ENCODE peak calls at places on chromosome 12, in four cellular contexts. One of them, this sample, is unnamed.

GRCh38 chr12:108811411-108812185 is 45.8 kb downstream of the SSH1 start:
- DNase-seq in WTC11: no peak
- DNase-seq in K562: no peak
- DNase-seq in GM12878: no peak
- DNase-seq in this sample: no peak

GRCh38 chr12:46523863-46524770 is 151.5 kb upstream of the SLC38A2 start:
- DNase-seq in WTC11: no peak
- DNase-seq in K562: peak; percentile 56
- DNase-seq in GM12878: no peak
- DNase-seq in this sample: peak; percentile 92

GRCh38 chr12:6820171-6820570 is 1.4 kb upstream of the GPR162 start:
- DNase-seq in WTC11: no peak
- DNase-seq in K562: no peak
- DNase-seq in GM12878: no peak
- DNase-seq in this sample: no peak

GRCh38 chr12:62848418-62848817 is 86.5 kb downstream of the PPM1H start:
- DNase-seq in WTC11: no peak
- DNase-seq in K562: no peak
- DNase-seq in GM12878: peak; percentile 3
- DNase-seq in this sample: no peak

GRCh38 chr12:49637401-49637800 is 14.0 kb downstream of the PRPF40B start:
- DNase-seq in WTC11: no peak
- DNase-seq in K562: no peak
- DNase-seq in GM12878: no peak
- DNase-seq in this sample: no peak

GRCh38 chr12:76080729-76081415 is 3.6 kb downstream of the NAP1L1 start:
- DNase-seq in WTC11: peak; percentile 28
- DNase-seq in K562: peak; percentile 41
- DNase-seq in GM12878: no peak
- DNase-seq in this sample: peak; percentile 4

GRCh38 chr12:122871851-122872785 is 23.8 kb downstream of the VPS37B start:
- DNase-seq in WTC11: peak; percentile 99
- DNase-seq in K562: no peak
- DNase-seq in GM12878: peak; percentile 52
- DNase-seq in this sample: no peak

GRCh38 chr12:68034567-68034966 is 45.3 kb downstream of the IFNG-AS1 start:
- DNase-seq in WTC11: no peak
- DNase-seq in K562: no peak
- DNase-seq in GM12878: no peak
- DNase-seq in this sample: no peak

GRCh38 chr12:13562915-13563742 is 366.6 kb downstream of the EMP1 start:
- DNase-seq in WTC11: no peak
- DNase-seq in K562: no peak
- DNase-seq in GM12878: no peak
- DNase-seq in this sample: no peak

GRCh38 chr12:32229971-32230606 is 123.4 kb downstream of the BICD1 start:
- DNase-seq in WTC11: no peak
- DNase-seq in K562: no peak
- DNase-seq in GM12878: no peak
- DNase-seq in this sample: no peak

GRCh38 chr12:105761075-105761474 is 377.7 kb downstream of the NUAK1 start:
- DNase-seq in WTC11: no peak
- DNase-seq in K562: no peak
- DNase-seq in GM12878: no peak
- DNase-seq in this sample: no peak

GRCh38 chr12:78181544-78182162 is 351.0 kb downstream of the NAV3 start:
- DNase-seq in WTC11: peak; percentile 23
- DNase-seq in K562: no peak
- DNase-seq in GM12878: no peak
- DNase-seq in this sample: peak; percentile 2

GRCh38 chr12:14216405-14217294 is 148.8 kb upstream of the ATF7IP start:
- DNase-seq in WTC11: no peak
- DNase-seq in K562: no peak
- DNase-seq in GM12878: no peak
- DNase-seq in this sample: no peak

GRCh38 chr12:69239922-69240624 is 704 bp downstream of the CPSF6 start:
- DNase-seq in WTC11: peak; percentile 60
- DNase-seq in K562: no peak
- DNase-seq in GM12878: no peak
- DNase-seq in this sample: no peak

GRCh38 chr12:5648692-5649338 is 216.9 kb downstream of the NTF3 start:
- DNase-seq in WTC11: peak; percentile 48
- DNase-seq in K562: peak; percentile 11
- DNase-seq in GM12878: no peak
- DNase-seq in this sample: peak; percentile 27

GRCh38 chr12:131159660-131160059 is 206.0 kb downstream of the ADGRD1 start:
- DNase-seq in WTC11: no peak
- DNase-seq in K562: no peak
- DNase-seq in GM12878: no peak
- DNase-seq in this sample: peak; percentile 13

GRCh38 chr12:70788774-70789173 is 131.8 kb downstream of the PTPRR start:
- DNase-seq in WTC11: no peak
- DNase-seq in K562: no peak
- DNase-seq in GM12878: no peak
- DNase-seq in this sample: no peak

GRCh38 chr12:96882862-96883261 is 24.2 kb upstream of the NEDD1 start:
- DNase-seq in WTC11: no peak
- DNase-seq in K562: no peak
- DNase-seq in GM12878: no peak
- DNase-seq in this sample: no peak

GRCh38 chr12:68259318-68259940 is 6.0 kb upstream of the IL22 start:
- DNase-seq in WTC11: no peak
- DNase-seq in K562: no peak
- DNase-seq in GM12878: peak; percentile 24
- DNase-seq in this sample: no peak

GRCh38 chr12:68406134-68406576 is 74.0 kb upstream of the MDM1 start:
- DNase-seq in WTC11: peak; percentile 18
- DNase-seq in K562: no peak
- DNase-seq in GM12878: no peak
- DNase-seq in this sample: peak; percentile 10

GRCh38 chr12:66668311-66668710 is 10.6 kb downstream of the GRIP1 start:
- DNase-seq in WTC11: no peak
- DNase-seq in K562: no peak
- DNase-seq in GM12878: no peak
- DNase-seq in this sample: no peak

GRCh38 chr12:49503674-49504180 is 35.1 kb upstream of the KCNH3 start:
- DNase-seq in WTC11: no peak
- DNase-seq in K562: no peak
- DNase-seq in GM12878: no peak
- DNase-seq in this sample: no peak

GRCh38 chr12:49588761-49589516 is 16.5 kb downstream of the FAM186B start:
- DNase-seq in WTC11: no peak
- DNase-seq in K562: no peak
- DNase-seq in GM12878: no peak
- DNase-seq in this sample: no peak

GRCh38 chr12:105748806-105749600 is 389.8 kb downstream of the NUAK1 start:
- DNase-seq in WTC11: no peak
- DNase-seq in K562: no peak
- DNase-seq in GM12878: no peak
- DNase-seq in this sample: no peak

GRCh38 chr12:114054982-114055381 is 88.9 kb upstream of the RBM19 start:
- DNase-seq in WTC11: no peak
- DNase-seq in K562: no peak
- DNase-seq in GM12878: no peak
- DNase-seq in this sample: no peak

GRCh38 chr12:121838096-121838495 is 20.6 kb downstream of the HPD start:
- DNase-seq in WTC11: no peak
- DNase-seq in K562: no peak
- DNase-seq in GM12878: no peak
- DNase-seq in this sample: no peak

GRCh38 chr12:95630496-95630895 is 79.2 kb upstream of the USP44 start:
- DNase-seq in WTC11: no peak
- DNase-seq in K562: no peak
- DNase-seq in GM12878: no peak
- DNase-seq in this sample: no peak

GRCh38 chr12:95626854-95627253 is 75.6 kb upstream of the USP44 start:
- DNase-seq in WTC11: no peak
- DNase-seq in K562: no peak
- DNase-seq in GM12878: no peak
- DNase-seq in this sample: no peak

GRCh38 chr12:95633049-95633545 is 81.8 kb upstream of the USP44 start:
- DNase-seq in WTC11: no peak
- DNase-seq in K562: no peak
- DNase-seq in GM12878: no peak
- DNase-seq in this sample: peak; percentile 33

GRCh38 chr12:95625012-95625411 is 73.7 kb upstream of the USP44 start:
- DNase-seq in WTC11: no peak
- DNase-seq in K562: no peak
- DNase-seq in GM12878: no peak
- DNase-seq in this sample: no peak

GRCh38 chr12:95629392-95629791 is 78.1 kb upstream of the USP44 start:
- DNase-seq in WTC11: no peak
- DNase-seq in K562: no peak
- DNase-seq in GM12878: no peak
- DNase-seq in this sample: no peak
- TF ChIP-seq ETV6 in WTC11: no peak
- TF ChIP-seq ETV6 in K562: no peak
- TF ChIP-seq ETV6 in GM12878: no peak
- TF ChIP-seq ETV6 in this sample: no peak

DNA sequence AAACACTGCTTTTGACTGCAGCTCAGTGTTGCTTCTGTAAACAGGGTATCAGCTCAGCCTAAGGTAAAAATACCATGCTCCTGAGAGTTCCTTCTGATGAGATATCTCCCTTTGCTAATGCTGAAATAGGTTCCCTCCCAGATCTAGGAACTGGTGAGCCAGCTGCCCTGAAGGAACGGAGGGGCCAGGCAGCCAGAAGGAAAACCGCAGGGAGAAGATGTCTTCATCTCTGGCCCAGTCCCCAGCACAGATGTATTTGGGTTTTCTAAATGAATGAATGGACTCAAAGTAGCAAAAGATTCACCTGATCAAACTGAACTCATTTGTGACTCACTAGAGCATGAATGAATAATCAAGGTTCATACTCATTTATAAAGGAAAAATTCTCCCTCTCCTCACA is 247.8 kb downstream of the MSRB3 start:
- DNase-seq in WTC11: no peak
- DNase-seq in K562: no peak
- DNase-seq in GM12878: no peak
- DNase-seq in this sample: no peak
- TF ChIP-seq ETV6 in WTC11: no peak
- TF ChIP-seq ETV6 in K562: no peak
- TF ChIP-seq ETV6 in GM12878: no peak
- TF ChIP-seq ETV6 in this sample: no peak

DNA sequence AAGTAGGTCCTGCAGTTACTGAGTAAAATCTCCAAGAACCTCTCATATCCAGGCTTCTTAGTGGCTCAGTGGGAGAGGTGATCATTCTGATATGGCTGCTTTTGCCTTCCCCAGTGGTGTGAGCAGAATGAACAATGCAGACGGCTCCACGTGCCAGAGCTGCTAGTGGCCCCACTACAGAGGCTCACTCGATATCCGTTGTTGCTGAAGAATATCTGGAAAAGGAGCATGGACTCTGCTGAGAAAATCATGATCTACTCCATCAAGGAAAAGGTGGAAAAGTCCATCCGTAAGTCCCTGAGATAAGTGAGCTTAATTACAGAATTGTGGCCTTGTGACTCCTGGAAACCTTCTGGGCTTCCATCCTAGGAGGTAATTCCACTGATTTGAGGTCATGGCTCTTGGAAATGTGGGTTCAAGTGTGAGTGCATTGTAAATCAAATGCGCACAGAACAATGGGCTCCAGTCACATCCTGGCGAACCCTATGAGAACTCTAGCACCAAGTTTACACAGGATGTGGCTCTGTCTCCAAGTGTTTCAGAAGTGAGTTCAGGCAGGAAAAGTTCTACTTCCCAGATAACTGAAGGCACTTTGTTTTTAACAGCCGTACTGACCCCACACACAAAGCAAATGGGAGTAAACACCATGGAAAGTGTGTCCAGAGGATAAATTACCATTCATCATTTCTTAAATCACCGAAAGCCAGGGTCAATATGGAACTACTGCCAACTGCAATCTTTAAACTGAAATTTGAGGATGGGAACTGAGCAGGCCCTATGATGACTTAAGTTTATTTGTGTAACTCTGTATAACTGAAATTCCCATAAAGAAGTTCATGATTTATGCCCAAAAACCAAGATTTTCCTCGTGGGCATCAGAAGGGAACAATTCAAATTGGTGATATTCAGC is 51.4 kb downstream of the PLEKHG7 start:
- DNase-seq in WTC11: no peak
- DNase-seq in K562: no peak
- DNase-seq in GM12878: no peak
- DNase-seq in this sample: no peak
- TF ChIP-seq ETV6 in WTC11: no peak
- TF ChIP-seq ETV6 in K562: no peak
- TF ChIP-seq ETV6 in GM12878: no peak
- TF ChIP-seq ETV6 in this sample: no peak

GRCh38 chr12:102990419-102990818 is 32.9 kb downstream of the ASCL1 start:
- DNase-seq in WTC11: no peak
- DNase-seq in K562: no peak
- DNase-seq in GM12878: no peak
- DNase-seq in this sample: no peak
- TF ChIP-seq ETV6 in WTC11: no peak
- TF ChIP-seq ETV6 in K562: no peak
- TF ChIP-seq ETV6 in GM12878: no peak
- TF ChIP-seq ETV6 in this sample: no peak

GRCh38 chr12:110373025-110373876 is 30.3 kb downstream of the ANAPC7 start:
- DNase-seq in WTC11: no peak
- DNase-seq in K562: no peak
- DNase-seq in GM12878: no peak
- DNase-seq in this sample: no peak
- TF ChIP-seq ETV6 in WTC11: no peak
- TF ChIP-seq ETV6 in K562: no peak
- TF ChIP-seq ETV6 in GM12878: no peak
- TF ChIP-seq ETV6 in this sample: no peak

GRCh38 chr12:84912191-84913142 is at the start of gene SLC6A15:
- DNase-seq in WTC11: peak; percentile 87
- DNase-seq in K562: no peak
- DNase-seq in GM12878: no peak
- DNase-seq in this sample: no peak
- TF ChIP-seq ETV6 in WTC11: peak; percentile 68
- TF ChIP-seq ETV6 in K562: no peak
- TF ChIP-seq ETV6 in GM12878: no peak
- TF ChIP-seq ETV6 in this sample: no peak

DNA sequence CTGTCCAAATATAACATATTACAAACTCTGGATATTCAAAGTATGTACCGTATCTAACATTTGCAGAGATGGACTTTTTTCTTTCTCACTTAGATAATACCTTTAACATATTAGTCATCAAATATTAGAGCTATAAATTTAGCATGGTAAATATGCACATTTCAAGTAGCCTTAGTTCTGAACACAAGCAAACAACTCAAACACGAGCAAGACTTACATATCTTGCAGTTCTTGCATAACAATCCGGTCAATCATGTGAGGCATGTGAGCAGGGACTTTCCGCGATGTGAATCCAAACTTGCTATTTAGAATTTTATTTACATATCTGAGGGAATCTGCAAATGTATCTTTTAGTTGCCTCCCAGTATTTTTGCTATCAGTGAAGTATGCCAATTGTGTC is 22.1 kb upstream of the SYCP3 start:
- DNase-seq in WTC11: no peak
- DNase-seq in K562: no peak
- DNase-seq in GM12878: no peak
- DNase-seq in this sample: no peak
- TF ChIP-seq ETV6 in WTC11: no peak
- TF ChIP-seq ETV6 in K562: no peak
- TF ChIP-seq ETV6 in GM12878: no peak
- TF ChIP-seq ETV6 in this sample: no peak

GRCh38 chr12:42588308-42588836 is 1.2 kb downstream of the PRICKLE1 start:
- DNase-seq in WTC11: no peak
- DNase-seq in K562: no peak
- DNase-seq in GM12878: no peak
- DNase-seq in this sample: no peak
- TF ChIP-seq ETV6 in WTC11: no peak
- TF ChIP-seq ETV6 in K562: no peak
- TF ChIP-seq ETV6 in GM12878: no peak
- TF ChIP-seq ETV6 in this sample: no peak

This sample was measured in HepG2.